ENCODE peak calls at places on chromosomes 4 and X, in four cellular contexts. M is endodermal cell, S is H9, P is cardiac muscle cell. W is an unnamed sample.
A peak's percentile ranks its signal among the peaks of the same experiment; 100 is the strongest.

GRCh38 chr4:168830777-168831512 is 179.1 kb downstream of the CBR4 start:
- DNase-seq in P (no peak), M (no peak), S (no peak), W (no peak)

GRCh38 chrX:80648023-80648422 is 161.7 kb downstream of the BRWD3 start:
- DNase-seq in M (no peak), S (no peak), P (peak; percentile 16), W (peak; percentile 12)

GRCh38 chr4:108991929-108992328 is 229.1 kb upstream of the ETNPPL start:
- DNase-seq in P (peak; percentile 86), M (no peak), S (no peak), W (no peak)

GRCh38 chr4:167943872-167944505 is 148.3 kb upstream of the ANXA10 start:
- DNase-seq in S (no peak), M (no peak), P (no peak), W (no peak)

GRCh38 chr4:102478186-102478585 is 23.0 kb upstream of the NFKB1 start:
- DNase-seq in S (peak; percentile 53), M (peak; percentile 70), P (no peak), W (no peak)

GRCh38 chr4:78569291-78569821 is 17.8 kb downstream of the ANXA3 start:
- DNase-seq in S (no peak), P (peak; percentile 86), M (peak; percentile 65), W (no peak)

GRCh38 chrX:47240619-47241018 is 7.8 kb downstream of the USP11 start:
- DNase-seq in M (no peak), P (no peak), S (no peak), W (no peak)

GRCh38 chr4:79827283-79827682 is 245.7 kb downstream of the ANTXR2 start:
- DNase-seq in P (no peak), M (peak; percentile 37), S (no peak), W (no peak)

GRCh38 chr4:62517721-62518120 is 1317.6 kb downstream of the ADGRL3 start:
- DNase-seq in P (no peak), M (no peak), S (no peak), W (no peak)

GRCh38 chrX:152821145-152821765 is 9.3 kb downstream of the CETN2 start:
- DNase-seq in P (peak; percentile 31), S (peak; percentile 50), M (peak; percentile 86), W (peak; percentile 36)

GRCh38 chrX:151543706-151544105 is 19.8 kb upstream of the PASD1 start:
- DNase-seq in S (peak; percentile 38), M (no peak), P (no peak), W (no peak)

GRCh38 chrX:20265726-20266681 is 705 bp downstream of the RPS6KA3 start:
- DNase-seq in M (peak; percentile 61), S (peak; percentile 26), P (no peak), W (peak; percentile 19)

GRCh38 chr4:169968999-169969398 is 57.2 kb downstream of the MFAP3L start:
- DNase-seq in P (no peak), S (no peak), M (no peak), W (no peak)

GRCh38 chr4:139959398-139959797 is 194.6 kb downstream of the MAML3 start:
- DNase-seq in S (no peak), P (no peak), M (no peak), W (no peak)

GRCh38 chr4:155522201-155522600 is 144.4 kb upstream of the GUCY1A1 start:
- DNase-seq in P (no peak), S (no peak), M (no peak), W (no peak)

GRCh38 chrX:1300449-1300848 is 31.8 kb downstream of the CSF2RA start:
- DNase-seq in P (no peak), M (peak; percentile 86), S (peak; percentile 82), W (no peak)

GRCh38 chrX:50402886-50403285 is 67.7 kb downstream of the DGKK start:
- DNase-seq in P (no peak), M (no peak), S (no peak), W (no peak)

GRCh38 chrX:72110051-72110926 is 21.4 kb downstream of the RTL5 start:
- DNase-seq in M (peak; percentile 28), P (no peak), S (no peak), W (no peak)

GRCh38 chrX:45187731-45188130 is 12.9 kb downstream of the DIPK2B start:
- DNase-seq in S (no peak), M (no peak), P (peak; percentile 13), W (no peak)

GRCh38 chr4:72909461-72909860 is 160.1 kb downstream of the COX18 start:
- DNase-seq in P (peak; percentile 22), S (peak; percentile 48), M (peak; percentile 77), W (peak; percentile 31)

GRCh38 chrX:139844163-139844562 is 88.7 kb downstream of the ATP11C start:
- DNase-seq in S (no peak), P (no peak), M (no peak), W (no peak)

GRCh38 chrX:39133971-39134370 is 332.7 kb downstream of the MID1IP1 start:
- DNase-seq in P (no peak), M (peak; percentile 77), S (peak; percentile 66), W (no peak)

GRCh38 chr4:155608231-155608885 is 58.3 kb upstream of the GUCY1A1 start:
- DNase-seq in S (no peak), M (no peak), P (peak; percentile 69), W (no peak)

GRCh38 chr4:574346-575161 is 1.5 kb downstream of the TMEM271 start:
- DNase-seq in P (no peak), M (no peak), S (no peak), W (no peak)

GRCh38 chr4:100879471-100879870 is 361.6 kb upstream of the EMCN start:
- DNase-seq in M (no peak), S (no peak), P (no peak), W (no peak)

GRCh38 chr4:128600410-128600809 is 209.1 kb upstream of the JADE1 start:
- DNase-seq in M (no peak), S (no peak), P (peak; percentile 80), W (peak; percentile 53)

GRCh38 chrX:45669715-45670360 is 469.2 kb upstream of the DIPK2B start:
- DNase-seq in S (no peak), P (peak; percentile 51), M (no peak), W (no peak)

GRCh38 chr4:185774815-185775684 is 36.9 kb downstream of the SORBS2 start:
- DNase-seq in P (peak; percentile 89), M (no peak), S (no peak), W (no peak)

GRCh38 chr4:103098746-103099421 is 750 bp downstream of the BDH2 start:
- DNase-seq in S (no peak), M (no peak), P (peak; percentile 44), W (no peak)

GRCh38 chr4:27081675-27082579 is 221.3 kb downstream of the STIM2 start:
- DNase-seq in P (no peak), S (no peak), M (peak; percentile 13), W (no peak)

GRCh38 chrX:41758391-41758790 is 34.4 kb downstream of the GPR82 start:
- DNase-seq in M (no peak), P (no peak), S (no peak), W (no peak)

GRCh38 chrX:41761702-41762101 is 37.7 kb downstream of the GPR82 start:
- DNase-seq in S (no peak), M (no peak), P (no peak), W (no peak)

GRCh38 chrX:41761169-41761568 is 37.2 kb downstream of the GPR82 start:
- DNase-seq in M (no peak), P (no peak), S (no peak), W (no peak)

GRCh38 chrX:41759817-41760216 is 35.8 kb downstream of the GPR82 start:
- DNase-seq in P (peak; percentile 54), S (no peak), M (no peak), W (no peak)
- TF ChIP-seq CTCF in P (peak; percentile 49), S (peak; percentile 73), M (peak; percentile 77), W (no peak)

DNA sequence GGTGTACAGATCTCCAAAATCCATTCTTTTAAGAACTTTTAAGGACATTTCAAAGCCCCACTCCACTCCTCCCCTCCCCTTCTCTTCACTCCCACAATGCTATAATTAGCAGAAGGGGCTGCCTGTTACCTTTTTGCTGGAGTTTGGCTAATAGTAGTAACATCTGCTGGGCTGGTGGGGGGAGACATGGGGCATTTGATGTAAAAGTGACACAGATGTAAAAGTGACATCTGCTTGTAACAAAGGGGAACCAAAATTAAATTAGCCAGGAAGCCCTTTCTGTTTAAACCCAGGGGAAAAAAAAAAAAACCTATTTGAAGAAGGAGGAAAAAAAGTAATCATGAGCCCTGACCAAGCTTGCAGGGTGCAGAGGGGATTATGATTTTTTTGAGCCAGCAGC is 5.4 kb upstream of the PHOX2B start:
- DNase-seq in S (no peak), P (no peak), M (no peak), W (no peak)
- H3K27me3 ChIP-seq in S (peaks cover 76% of the 10 kb centered on the region), P (peaks cover 94% of the 10 kb centered on the region), M (peaks cover 93% of the 10 kb centered on the region), W (no peaks in the 10 kb centered on the region)

DNA sequence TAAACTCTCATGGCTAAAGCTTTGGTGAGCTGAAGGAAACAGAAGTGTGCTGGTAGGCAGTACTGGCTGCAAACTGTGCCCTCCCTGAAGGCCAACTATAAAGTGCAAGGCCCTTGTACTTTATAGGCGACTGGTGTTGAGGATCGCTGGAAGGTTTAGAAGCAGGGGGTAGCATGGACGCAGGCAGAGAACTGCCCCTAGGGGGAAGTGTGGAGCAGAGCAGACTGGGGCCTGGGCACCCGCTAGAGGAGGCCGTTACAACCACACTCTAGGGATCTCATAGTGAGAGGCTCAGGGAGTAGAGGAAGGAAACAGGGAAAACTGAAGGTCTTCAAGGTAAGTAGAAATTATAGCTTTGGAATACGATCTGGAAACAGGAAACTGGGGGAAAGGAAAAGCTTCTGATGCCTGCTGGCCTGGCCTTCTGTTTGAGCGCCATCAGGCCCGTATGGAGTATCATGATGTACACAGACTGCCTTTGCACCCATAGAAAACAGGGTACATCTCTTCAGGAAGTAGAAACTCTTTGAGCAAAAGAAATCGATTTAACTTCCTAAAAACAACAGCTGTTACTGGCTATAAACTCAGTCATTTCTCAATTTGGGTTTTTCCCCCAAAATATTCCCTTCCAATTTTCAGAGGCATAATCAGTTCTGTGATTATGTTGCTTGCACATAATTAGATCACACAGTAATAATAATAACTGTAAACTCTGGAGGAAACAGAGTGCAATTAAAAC is 23.9 kb upstream of the TMSB4X start:
- DNase-seq in S (peak; percentile 83), M (peak; percentile 93), P (peak; percentile 29), W (no peak)
- H3K4me1 ChIP-seq in S (peaks cover 4% of the 10 kb centered on the region), M (no peaks in the 10 kb centered on the region), P (no peaks in the 10 kb centered on the region), W (peaks cover 6% of the 10 kb centered on the region)

GRCh38 chr4:118835896-118836762 is at the start of gene SEC24D:
- DNase-seq in M (peak; percentile 96), P (peak; percentile 92), S (peak; percentile 93), W (peak; percentile 92)
- TF ChIP-seq CTCF in M (peak; percentile 34), P (no peak), S (peak; percentile 41), W (peak; percentile 30)